ENCODE peak calls at places on chromosomes 2 and 18, in four cellular contexts. Z, I, P and A are unnamed samples.

GRCh38 chr2:46676198-46676597 is 196.8 kb downstream of the TMEM247 start:
- DNase-seq in Z (no peak), I (no peak), P (no peak), A (no peak)

GRCh38 chr2:127661949-127662510 is 13.3 kb downstream of the LIMS2 start:
- DNase-seq in I (no peak), Z (no peak), P (no peak), A (peak)

GRCh38 chr2:157143901-157144300 is 113.6 kb upstream of the GALNT5 start:
- DNase-seq in Z (no peak), P (no peak), I (no peak), A (no peak)

GRCh38 chr2:190763901-190764514 is 115.1 kb downstream of the NAB1 start:
- DNase-seq in Z (peak), I (no peak), P (no peak), A (no peak)

GRCh38 chr2:204608261-204608660 is 63.0 kb downstream of the PARD3B start:
- DNase-seq in Z (no peak), I (no peak), P (no peak), A (no peak)

GRCh38 chr18:32730620-32731021 is 42.2 kb downstream of the KLHL14 start:
- DNase-seq in Z (no peak), I (peak), P (no peak), A (no peak)

GRCh38 chr2:27220091-27220490 is 2.9 kb downstream of the CAD start:
- DNase-seq in P (no peak), I (no peak), Z (no peak), A (no peak)

GRCh38 chr2:23824777-23825212 is 102.1 kb downstream of the ATAD2B start:
- DNase-seq in P (peak), I (peak), Z (peak), A (no peak)

GRCh38 chr2:204825681-204826080 is 280.4 kb downstream of the PARD3B start:
- DNase-seq in I (no peak), P (no peak), Z (no peak), A (no peak)

GRCh38 chr2:120344214-120344990 is 1.5 kb upstream of the INHBB start:
- DNase-seq in I (no peak), P (no peak), Z (no peak), A (peak)

GRCh38 chr2:96927420-96928171 is 57.7 kb upstream of the SEMA4C start:
- DNase-seq in I (no peak), P (no peak), Z (no peak), A (no peak)

GRCh38 chr2:161798027-161798426 is 173.8 kb downstream of the SLC4A10 start:
- DNase-seq in I (no peak), P (no peak), Z (no peak), A (no peak)

GRCh38 chr2:15435474-15435873 is 125.7 kb downstream of the NBAS start:
- DNase-seq in Z (no peak), I (no peak), P (peak), A (no peak)

GRCh38 chr2:219045937-219046550 is 4.7 kb upstream of the CFAP65 start:
- DNase-seq in I (no peak), Z (peak), P (no peak), A (peak)

GRCh38 chr2:126889071-126889470 is 9.6 kb upstream of the TEX51 start:
- DNase-seq in P (no peak), I (no peak), Z (no peak), A (no peak)

GRCh38 chr2:238853724-238854123 is 5.8 kb downstream of the TWIST2 start:
- DNase-seq in I (no peak), Z (no peak), P (no peak), A (no peak)

GRCh38 chr2:186695081-186695756 is 1.4 kb downstream of the FAM171B start:
- DNase-seq in I (no peak), P (no peak), Z (no peak), A (no peak)

GRCh38 chr2:85806358-85807118 is 52.7 kb downstream of the ATOH8 start:
- DNase-seq in I (no peak), P (peak), Z (no peak), A (no peak)

GRCh38 chr2:215313219-215313656 is 1.4 kb downstream of the ATIC start:
- DNase-seq in I (no peak), Z (no peak), P (peak), A (no peak)

DNA sequence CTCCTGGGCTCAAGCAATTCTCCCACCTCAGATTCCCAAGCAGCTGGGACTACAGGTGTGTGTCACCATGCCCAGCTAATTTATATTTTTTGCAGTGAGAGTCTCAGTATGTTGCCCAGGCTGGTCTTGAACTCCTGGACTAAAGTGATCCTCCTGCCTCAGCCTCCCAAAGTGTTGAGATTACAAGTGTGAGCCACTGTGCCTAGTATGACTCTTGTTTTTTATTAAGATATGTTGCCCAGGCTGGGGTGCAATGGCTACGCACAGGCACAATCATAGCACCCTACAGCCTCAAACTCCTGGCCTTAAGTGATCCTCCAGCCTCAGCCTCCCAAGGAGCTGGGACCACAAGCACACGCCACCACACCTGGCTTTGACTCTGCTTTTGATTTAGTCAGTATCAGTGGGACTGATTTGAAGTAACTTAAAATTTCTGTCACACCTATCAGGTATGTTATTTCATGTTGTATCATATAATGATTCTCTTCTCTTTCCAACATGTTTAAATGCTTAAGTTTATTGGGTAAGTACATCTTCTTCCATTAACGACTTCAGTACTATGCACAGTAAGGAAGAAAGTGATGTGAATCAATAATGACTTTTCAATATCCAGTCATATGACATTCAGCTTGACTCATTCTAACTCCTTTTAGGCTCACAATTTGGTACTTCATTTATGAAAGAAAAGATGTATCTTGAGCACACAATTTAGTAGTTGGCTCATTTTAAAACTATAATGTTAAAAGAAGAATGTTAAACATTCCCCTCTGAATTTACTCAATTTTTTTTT is 6.3 kb downstream of the PPP4R3B start:
- DNase-seq in P (no peak), I (no peak), Z (no peak), A (no peak)
- TF ChIP-seq NR2C2 in P (no peak), I (no peak), Z (no peak), A (no peak)

GRCh38 chr2:105417789-105418475 is 19.1 kb upstream of the FHL2 start:
- DNase-seq in I (no peak), P (no peak), Z (peak), A (no peak)
- TF ChIP-seq ATF3 in I (no peak), P (no peak), Z (peak), A (no peak)

GRCh38 chr2:163877316-163877715 is 141.5 kb upstream of the FIGN start:
- DNase-seq in I (no peak), P (no peak), Z (no peak), A (no peak)
- TF ChIP-seq TCF7 in I (no peak), P (no peak), Z (no peak), A (no peak)

DNA sequence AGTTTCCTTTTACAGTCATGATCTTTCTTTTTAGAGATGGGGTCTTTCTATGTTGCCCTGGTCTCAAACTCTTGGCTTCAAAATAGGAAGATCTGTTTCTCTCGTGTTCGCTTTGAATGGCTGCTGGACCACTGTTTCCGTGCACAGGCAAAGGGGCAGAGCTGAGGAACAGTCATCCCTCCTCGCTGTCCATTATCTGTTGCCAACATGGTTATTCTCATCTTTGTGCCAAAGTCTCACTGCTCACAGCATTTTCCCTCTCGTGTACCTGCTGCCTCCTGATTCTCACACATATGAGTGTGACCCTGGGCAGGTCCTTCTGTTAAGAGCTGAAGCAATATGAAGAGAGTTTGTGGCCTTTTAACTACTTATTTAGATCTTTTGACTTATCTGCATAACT is 28.0 kb upstream of the CCNYL1 start:
- DNase-seq in P (no peak), Z (no peak), I (no peak), A (no peak)
- TF ChIP-seq NR2C2 in P (no peak), Z (no peak), I (no peak), A (no peak)

GRCh38 chr2:8567469-8568108 is 114.3 kb upstream of the ID2 start:
- DNase-seq in P (no peak), I (no peak), Z (no peak), A (no peak)

GRCh38 chr2:8565399-8566154 is 116.3 kb upstream of the ID2 start:
- DNase-seq in I (no peak), Z (no peak), P (no peak), A (no peak)

GRCh38 chr2:8566155-8566670 is 115.6 kb upstream of the ID2 start:
- DNase-seq in I (no peak), P (no peak), Z (no peak), A (no peak)

GRCh38 chr2:8568543-8569302 is 113.1 kb upstream of the ID2 start:
- DNase-seq in P (no peak), I (no peak), Z (no peak), A (no peak)

DNA sequence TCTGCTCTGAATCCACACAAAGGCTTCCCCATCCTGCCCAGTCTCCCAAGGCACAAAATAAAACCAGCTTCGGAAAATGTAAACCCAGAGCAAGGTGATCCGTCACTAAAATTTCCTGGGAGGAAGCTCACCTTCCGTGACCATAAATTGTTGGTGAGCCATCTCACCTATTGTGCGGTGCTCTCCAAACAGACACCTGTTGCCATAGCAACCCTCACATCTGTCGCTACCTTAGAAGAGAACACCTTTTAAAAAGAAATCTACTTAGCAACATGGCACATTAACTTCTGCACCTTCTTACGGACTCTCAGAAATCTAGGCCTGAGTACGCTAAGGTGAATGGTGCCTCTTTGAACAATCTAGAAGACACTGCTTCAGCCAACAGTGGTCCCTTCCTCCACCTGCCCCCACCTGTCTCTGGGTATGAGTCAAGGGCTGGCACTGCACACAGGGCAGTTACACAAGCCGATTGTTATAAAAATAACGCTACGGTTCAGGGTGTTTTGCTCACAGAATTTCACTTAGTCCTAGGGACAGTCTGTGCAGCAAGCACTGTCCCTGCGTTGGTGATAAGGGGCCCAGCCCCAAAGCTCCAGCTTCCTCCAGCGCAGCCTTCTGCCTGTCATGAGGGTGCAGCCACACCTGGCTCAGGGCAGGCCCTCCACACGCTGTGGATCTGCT is 114.9 kb upstream of the ID2 start:
- DNase-seq in P (no peak), I (no peak), Z (no peak), A (no peak)
- TF ChIP-seq ATF3 in P (no peak), I (no peak), Z (no peak), A (no peak)

DNA sequence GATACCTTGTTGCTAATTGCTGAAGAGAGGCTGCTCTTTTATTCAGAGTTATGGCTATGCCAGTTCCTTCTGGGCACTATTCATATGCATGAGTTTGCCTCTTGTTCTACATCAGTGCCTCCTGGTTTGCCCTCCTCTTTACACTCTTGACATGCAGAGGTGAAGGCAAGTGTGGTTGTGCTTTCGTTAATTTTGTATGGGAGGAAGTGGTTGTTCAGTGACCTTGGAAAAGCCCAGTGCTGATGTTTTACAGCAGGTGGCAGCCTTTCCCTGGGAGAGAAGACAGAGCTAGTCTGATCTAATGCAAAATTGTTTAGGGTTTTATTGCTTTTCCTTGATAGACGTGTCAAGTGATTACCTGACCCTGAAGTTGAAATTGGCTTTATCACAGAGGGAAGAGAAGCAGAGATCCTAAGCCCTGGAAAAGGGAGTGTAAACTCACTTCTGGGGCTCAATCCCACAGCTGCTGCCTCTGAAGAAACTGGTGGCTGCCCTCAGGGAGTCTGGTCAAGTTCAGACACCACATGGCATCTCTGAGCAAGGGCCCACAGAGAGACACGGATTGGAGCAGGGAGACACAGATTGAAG is 30.5 kb upstream of the VPS54 start:
- DNase-seq in I (peak), P (peak), Z (peak), A (peak)
- TF ChIP-seq TCF7 in I (no peak), P (no peak), Z (no peak), A (no peak)

GRCh38 chr2:205929445-205930027 is 156.4 kb downstream of the INO80D start:
- DNase-seq in Z (no peak), I (no peak), P (peak), A (no peak)

GRCh38 chr2:205931388-205931787 is 154.6 kb downstream of the INO80D start:
- DNase-seq in Z (no peak), P (no peak), I (no peak), A (no peak)

GRCh38 chr2:205924676-205925075 is 161.3 kb downstream of the INO80D start:
- DNase-seq in Z (no peak), P (no peak), I (no peak), A (no peak)

GRCh38 chr2:205930209-205930608 is 155.8 kb downstream of the INO80D start:
- DNase-seq in Z (no peak), P (no peak), I (no peak), A (no peak)

GRCh38 chr2:205925373-205926337 is 160.3 kb downstream of the INO80D start:
- DNase-seq in Z (peak), P (peak), I (no peak), A (peak)
- TF ChIP-seq NR2C2 in Z (no peak), P (no peak), I (no peak), A (no peak)

GRCh38 chr2:144341538-144341937 is 178.4 kb downstream of the ZEB2 start:
- DNase-seq in Z (no peak), I (no peak), P (no peak), A (no peak)
- TF ChIP-seq ATF3 in Z (no peak), I (no peak), P (no peak), A (no peak)